ENCODE peak calls at places on chromosomes 2 and 18, in four cellular contexts. One of them, this sample, is unnamed.

GRCh38 chr2:96320326-96321229 is 4.5 kb upstream of the ITPRIPL1 start:
- DNase-seq in K562: no peak
- DNase-seq in HCT116: no peak
- DNase-seq in HepG2: no peak
- DNase-seq in this sample: no peak

GRCh38 chr18:10045296-10045891 is 131.6 kb downstream of the VAPA start:
- DNase-seq in K562: no peak
- DNase-seq in HCT116: no peak
- DNase-seq in HepG2: no peak
- DNase-seq in this sample: no peak

GRCh38 chr2:241412144-241412543 is 56.1 kb downstream of the FARP2 start:
- DNase-seq in K562: peak; percentile 79
- DNase-seq in HCT116: peak; percentile 16
- DNase-seq in HepG2: no peak
- DNase-seq in this sample: no peak

GRCh38 chr2:16242906-16243305 is 302.6 kb downstream of the MYCN start:
- DNase-seq in K562: no peak
- DNase-seq in HCT116: no peak
- DNase-seq in HepG2: no peak
- DNase-seq in this sample: no peak

GRCh38 chr2:208306291-208306690 is 40.2 kb downstream of the PIKFYVE start:
- DNase-seq in K562: no peak
- DNase-seq in HCT116: no peak
- DNase-seq in HepG2: no peak
- DNase-seq in this sample: no peak

GRCh38 chr2:165357758-165358157 is 111.7 kb upstream of the CSRNP3 start:
- DNase-seq in K562: no peak
- DNase-seq in HCT116: no peak
- DNase-seq in HepG2: no peak
- DNase-seq in this sample: no peak

GRCh38 chr2:128511731-128512663 is 193.3 kb upstream of the HS6ST1 start:
- DNase-seq in K562: no peak
- DNase-seq in HCT116: no peak
- DNase-seq in HepG2: no peak
- DNase-seq in this sample: no peak

GRCh38 chr2:29310665-29311348 is 195.6 kb downstream of the CLIP4 start:
- DNase-seq in K562: no peak
- DNase-seq in HCT116: no peak
- DNase-seq in HepG2: no peak
- DNase-seq in this sample: no peak

GRCh38 chr2:111121873-111122630 is 1.3 kb downstream of the BCL2L11 start:
- DNase-seq in K562: peak; percentile 93
- DNase-seq in HCT116: peak; percentile 73
- DNase-seq in HepG2: peak; percentile 86
- DNase-seq in this sample: peak; percentile 91

GRCh38 chr2:111122631-111123421 is 2.1 kb downstream of the BCL2L11 start:
- DNase-seq in K562: peak; percentile 66
- DNase-seq in HCT116: no peak
- DNase-seq in HepG2: peak; percentile 75
- DNase-seq in this sample: peak; percentile 72

GRCh38 chr2:111120253-111121027 is at the start of gene BCL2L11:
- DNase-seq in K562: peak; percentile 94
- DNase-seq in HCT116: peak; percentile 82
- DNase-seq in HepG2: peak; percentile 89
- DNase-seq in this sample: peak; percentile 97

GRCh38 chr2:111119847-111120252 is 864 bp upstream of the BCL2L11 start:
- DNase-seq in K562: no peak
- DNase-seq in HCT116: no peak
- DNase-seq in HepG2: no peak
- DNase-seq in this sample: peak; percentile 39

GRCh38 chr2:111121028-111121872 is 536 bp downstream of the BCL2L11 start:
- DNase-seq in K562: peak; percentile 57
- DNase-seq in HCT116: no peak
- DNase-seq in HepG2: peak; percentile 35
- DNase-seq in this sample: peak; percentile 66
- TF ChIP-seq ELF1 in K562: no peak
- TF ChIP-seq ELF1 in HCT116: no peak
- TF ChIP-seq ELF1 in HepG2: no peak
- TF ChIP-seq ELF1 in this sample: no peak

GRCh38 chr2:168244318-168244717 is 3.1 kb downstream of the STK39 start:
- DNase-seq in K562: no peak
- DNase-seq in HCT116: no peak
- DNase-seq in HepG2: peak; percentile 74
- DNase-seq in this sample: no peak
- TF ChIP-seq ELF1 in K562: no peak
- TF ChIP-seq ELF1 in HCT116: no peak
- TF ChIP-seq ELF1 in HepG2: no peak
- TF ChIP-seq ELF1 in this sample: no peak

GRCh38 chr18:50034029-50034428 is 160.9 kb downstream of the MYO5B start:
- DNase-seq in K562: no peak
- DNase-seq in HCT116: no peak
- DNase-seq in HepG2: no peak
- DNase-seq in this sample: no peak
- TF ChIP-seq ELF1 in K562: no peak
- TF ChIP-seq ELF1 in HCT116: no peak
- TF ChIP-seq ELF1 in HepG2: no peak
- TF ChIP-seq ELF1 in this sample: no peak

DNA sequence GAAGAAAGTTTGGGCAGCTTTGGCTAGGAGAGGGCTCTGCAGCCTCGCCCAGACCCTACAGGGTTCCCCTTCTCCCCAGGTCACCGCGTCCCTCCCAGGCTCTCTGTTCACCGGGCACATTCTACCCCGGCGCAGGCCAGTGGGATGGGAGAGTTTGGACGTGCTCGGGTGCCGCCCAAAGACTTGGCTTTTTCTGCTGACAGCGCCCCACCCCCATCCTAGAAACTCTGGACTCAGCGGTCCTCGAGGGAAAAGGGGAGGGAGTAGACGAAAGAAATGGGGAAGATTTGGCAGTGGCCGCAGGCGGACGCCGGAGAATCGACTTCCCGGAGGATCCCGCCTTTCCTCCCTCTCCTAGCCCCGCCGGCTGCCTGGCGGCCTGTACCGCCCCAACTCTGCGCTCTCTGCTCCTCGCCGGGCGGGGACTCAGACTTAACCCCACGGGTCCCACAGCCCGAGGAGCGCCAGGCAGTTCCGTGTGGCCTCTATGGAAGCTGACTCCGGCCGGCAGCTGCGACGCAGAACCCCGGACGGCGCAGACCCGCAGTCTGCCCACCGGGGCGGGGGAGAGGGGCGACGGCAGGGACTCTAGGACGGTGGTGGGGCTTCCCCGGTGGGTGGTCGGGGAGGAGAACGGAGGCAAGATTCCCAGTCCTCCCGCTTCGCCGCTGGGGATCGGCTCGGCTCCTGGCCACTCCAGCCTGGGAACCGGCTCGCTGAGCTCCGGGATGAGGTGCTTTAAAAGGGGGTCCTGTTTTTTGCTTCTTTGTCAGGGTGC is 865 bp upstream of the SIX2 start:
- DNase-seq in K562: no peak
- DNase-seq in HCT116: no peak
- DNase-seq in HepG2: no peak
- DNase-seq in this sample: peak; percentile 85
- TF ChIP-seq ELF1 in K562: no peak
- TF ChIP-seq ELF1 in HCT116: no peak
- TF ChIP-seq ELF1 in HepG2: no peak
- TF ChIP-seq ELF1 in this sample: no peak

GRCh38 chr18:58087928-58088722 is 44.1 kb downstream of the NEDD4L start:
- DNase-seq in K562: peak; percentile 74
- DNase-seq in HCT116: no peak
- DNase-seq in HepG2: no peak
- DNase-seq in this sample: no peak
- TF ChIP-seq ELF1 in K562: no peak
- TF ChIP-seq ELF1 in HCT116: no peak
- TF ChIP-seq ELF1 in HepG2: no peak
- TF ChIP-seq ELF1 in this sample: no peak

DNA sequence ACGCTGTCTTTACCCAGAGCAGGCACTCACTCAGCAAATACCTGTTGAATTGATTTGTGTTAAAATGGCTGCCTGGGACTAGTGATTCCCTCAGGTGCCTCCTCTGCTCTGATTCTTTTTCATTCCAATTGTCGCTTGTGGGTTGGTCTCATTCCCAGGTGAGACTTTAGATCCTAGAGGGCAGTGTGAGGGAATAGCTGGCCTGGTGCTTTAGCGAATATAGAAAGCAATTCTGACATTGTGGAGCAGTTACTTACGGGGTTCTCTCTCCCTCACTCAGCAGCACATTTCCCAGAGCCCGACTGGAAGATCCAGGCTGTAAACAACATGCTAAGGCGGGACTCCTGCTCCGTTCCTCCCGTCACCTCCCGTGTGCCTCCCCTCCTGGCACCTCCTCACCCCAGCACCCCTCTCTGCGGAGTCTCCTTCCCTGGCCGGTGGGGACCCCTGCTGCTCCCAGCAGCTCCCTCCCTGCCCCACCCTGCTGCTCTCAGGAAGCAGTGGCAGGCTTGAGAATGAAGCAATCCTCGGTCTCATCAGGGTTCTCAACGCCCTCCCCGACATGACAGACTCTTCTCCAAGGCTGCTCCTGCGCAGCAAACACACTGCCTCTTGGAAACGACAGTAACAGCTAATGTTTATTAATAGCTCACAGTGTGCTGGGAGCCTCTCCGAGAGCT is 26.9 kb downstream of the CELF4 start:
- DNase-seq in K562: no peak
- DNase-seq in HCT116: no peak
- DNase-seq in HepG2: no peak
- DNase-seq in this sample: no peak
- TF ChIP-seq ELF1 in K562: no peak
- TF ChIP-seq ELF1 in HCT116: no peak
- TF ChIP-seq ELF1 in HepG2: no peak
- TF ChIP-seq ELF1 in this sample: no peak

GRCh38 chr2:70005752-70006446 is 44.5 kb upstream of the ASPRV1 start:
- DNase-seq in K562: peak; percentile 76
- DNase-seq in HCT116: no peak
- DNase-seq in HepG2: no peak
- DNase-seq in this sample: no peak
- TF ChIP-seq ELF1 in K562: no peak
- TF ChIP-seq ELF1 in HCT116: no peak
- TF ChIP-seq ELF1 in HepG2: no peak
- TF ChIP-seq ELF1 in this sample: no peak

This sample was measured in SK-N-SH.